ENCODE peak calls at places on chromosomes 1 and 21, in five cellular contexts. O is pancreas, N is astrocyte of the spinal cord, E is fibroblast of the conjunctiva, G is fibroblast of pulmonary artery. L is an unnamed sample.

GRCh38 chr1:64474639-64475038 is 4.7 kb downstream of the CACHD1 start:
- DNase-seq in O (peak), G (peak), E (peak), N (peak), L (peak)

GRCh38 chr1:82464362-82464931 is 663.7 kb downstream of the ADGRL2 start:
- DNase-seq in G (peak), N (peak), O (no peak), E (peak), L (no peak)

GRCh38 chr1:244381887-244382565 is 69.7 kb downstream of the ADSS2 start:
- DNase-seq in E (peak), G (peak), N (peak), O (no peak), L (no peak)

GRCh38 chr1:41440321-41441090 is 44.0 kb downstream of the EDN2 start:
- DNase-seq in E (no peak), O (no peak), N (no peak), G (no peak), L (no peak)

GRCh38 chr21:15837603-15838002 is 107.8 kb downstream of the USP25 start:
- DNase-seq in N (peak), O (no peak), E (peak), G (peak), L (no peak)

GRCh38 chr21:24634749-24635148 is 972.5 kb downstream of the MRPL39 start:
- DNase-seq in G (no peak), O (no peak), N (no peak), E (no peak), L (no peak)

GRCh38 chr1:204435246-204435885 is 23.7 kb upstream of the PPP1R15B start:
- DNase-seq in O (no peak), G (peak), N (no peak), E (peak), L (no peak)

GRCh38 chr1:52487632-52488031 is 65.3 kb downstream of the TUT4 start:
- DNase-seq in N (no peak), E (no peak), G (no peak), O (no peak), L (no peak)

GRCh38 chr1:232627645-232628334 is 2.1 kb downstream of the SIPA1L2 start:
- DNase-seq in G (peak), O (no peak), N (peak), E (no peak), L (peak)

GRCh38 chr1:27575861-27576331 is 28.0 kb downstream of the AHDC1 start:
- DNase-seq in O (peak), G (peak), E (no peak), N (no peak), L (no peak)

GRCh38 chr1:18482721-18483425 is 2.1 kb downstream of the KLHDC7A start:
- DNase-seq in O (peak), N (no peak), G (no peak), E (no peak), L (no peak)

GRCh38 chr21:20086508-20086907 is 911.7 kb upstream of the NCAM2 start:
- DNase-seq in G (no peak), O (no peak), E (no peak), N (no peak), L (no peak)

GRCh38 chr1:226569879-226570547 is 21.4 kb downstream of the STUM start:
- DNase-seq in O (no peak), N (no peak), E (no peak), G (no peak), L (peak)

GRCh38 chr1:47732489-47732888 is 264.7 kb downstream of the TRABD2B start:
- DNase-seq in E (no peak), G (no peak), O (no peak), N (no peak), L (no peak)

GRCh38 chr1:10852018-10852417 is 55.6 kb upstream of the CASZ1 start:
- DNase-seq in G (no peak), E (no peak), N (no peak), O (no peak), L (no peak)

GRCh38 chr1:116567790-116568667 is 2.8 kb downstream of the CD58 start:
- DNase-seq in O (no peak), G (no peak), E (no peak), N (no peak), L (no peak)